ENCODE peak calls at places on chromosomes 6 and 20, in nine cellular contexts. S is A549, O is ovary, B is heart left ventricle, T is GM12878, E is IMR-90, P is right lobe of liver, Y is Peyer's patch, M is HCT116. J is an unnamed sample.

GRCh38 chr6:152380993-152381898 is 255.9 kb downstream of the SYNE1 start:
- DNase-seq in S (peak), O (peak), B (peak), T (no peak), E (peak), P (peak), Y (peak), M (peak), J (peak)

GRCh38 chr6:4370066-4370465 is 234.7 kb upstream of the ECI2 start:
- DNase-seq in S (peak), O (no peak), B (no peak), T (no peak), E (peak), P (no peak), Y (no peak), M (peak), J (no peak)

GRCh38 chr6:56541736-56542366 is 100.8 kb downstream of the DST start:
- DNase-seq in S (no peak), O (no peak), B (no peak), T (no peak), E (no peak), P (no peak), Y (no peak), M (no peak), J (no peak)

GRCh38 chr20:51022803-51023616 is at the start of gene KCNG1:
- DNase-seq in S (peak), O (no peak), B (peak), T (no peak), E (peak), P (peak), Y (peak), M (peak), J (no peak)

GRCh38 chr20:62482136-62482833 is 6.5 kb upstream of the GATA5 start:
- DNase-seq in S (no peak), O (no peak), B (no peak), T (no peak), E (no peak), P (no peak), Y (no peak), M (no peak), J (no peak)

GRCh38 chr20:59577809-59578601 is 26.3 kb upstream of the PHACTR3 start:
- DNase-seq in S (no peak), O (peak), B (no peak), T (no peak), E (no peak), P (no peak), Y (no peak), M (no peak), J (no peak)

GRCh38 chr20:35271904-35272303 is 6.0 kb downstream of the MMP24OS start:
- DNase-seq in S (no peak), O (no peak), B (no peak), T (no peak), E (peak), P (no peak), Y (no peak), M (no peak), J (no peak)

GRCh38 chr6:165456327-165456726 is 146.9 kb upstream of the C6orf118 start:
- DNase-seq in S (no peak), O (no peak), B (no peak), T (no peak), E (peak), P (no peak), Y (no peak), M (no peak), J (no peak)

GRCh38 chr6:36755435-36756348 is 58.1 kb downstream of the RAB44 start:
- DNase-seq in S (no peak), O (no peak), B (no peak), T (peak), E (peak), P (no peak), Y (no peak), M (no peak), J (no peak)

GRCh38 chr6:71383476-71383875 is 94.9 kb downstream of the OGFRL1 start:
- DNase-seq in S (no peak), O (no peak), B (no peak), T (no peak), E (no peak), P (no peak), Y (no peak), M (peak), J (no peak)

GRCh38 chr20:48187891-48188290 is 402.6 kb upstream of the SULF2 start:
- DNase-seq in S (no peak), O (no peak), B (no peak), T (no peak), E (peak), P (no peak), Y (no peak), M (no peak), J (no peak)

GRCh38 chr6:24078200-24078599 is 47.8 kb upstream of the NRSN1 start:
- DNase-seq in S (no peak), O (no peak), B (no peak), T (no peak), E (no peak), P (no peak), Y (no peak), M (no peak), J (no peak)

GRCh38 chr20:31547017-31547675 is 32.9 kb downstream of the HM13 start:
- DNase-seq in S (no peak), O (peak), B (peak), T (peak), E (peak), P (peak), Y (peak), M (peak), J (peak)

GRCh38 chr6:131916847-131917246 is 34.3 kb downstream of the CCN2 start:
- DNase-seq in S (no peak), O (no peak), B (no peak), T (no peak), E (no peak), P (no peak), Y (no peak), M (no peak), J (no peak)

GRCh38 chr6:140744648-140745320 is 1370.3 kb upstream of the CITED2 start:
- DNase-seq in S (no peak), O (no peak), B (no peak), T (no peak), E (peak), P (no peak), Y (no peak), M (no peak), J (no peak)

GRCh38 chr6:84618836-84619235 is 145.6 kb downstream of the TBX18 start:
- DNase-seq in S (no peak), O (no peak), B (no peak), T (no peak), E (peak), P (no peak), Y (no peak), M (no peak), J (no peak)

GRCh38 chr20:7332169-7332568 is 564.7 kb downstream of the BMP2 start:
- DNase-seq in S (no peak), O (no peak), B (no peak), T (no peak), E (no peak), P (no peak), Y (no peak), M (no peak), J (no peak)

GRCh38 chr20:49790077-49790798 is 22.4 kb upstream of the SLC9A8 start:
- DNase-seq in S (no peak), O (peak), B (peak), T (no peak), E (peak), P (no peak), Y (no peak), M (no peak), J (no peak)

GRCh38 chr20:46300281-46300680 is 8.0 kb downstream of the CDH22 start:
- DNase-seq in S (no peak), O (no peak), B (no peak), T (no peak), E (no peak), P (no peak), Y (no peak), M (no peak), J (no peak)

GRCh38 chr20:47232518-47232917 is 124.0 kb downstream of the ZMYND8 start:
- DNase-seq in S (no peak), O (no peak), B (no peak), T (no peak), E (no peak), P (no peak), Y (no peak), M (no peak), J (no peak)

GRCh38 chr6:168450921-168451320 is 9.9 kb downstream of the SMOC2 start:
- DNase-seq in S (no peak), O (no peak), B (no peak), T (no peak), E (no peak), P (no peak), Y (no peak), M (no peak), J (peak)

GRCh38 chr20:15967334-15967733 is 605.9 kb downstream of the KIF16B start:
- DNase-seq in S (no peak), O (no peak), B (no peak), T (no peak), E (no peak), P (no peak), Y (no peak), M (no peak), J (no peak)

GRCh38 chr6:75505426-75505825 is 11.8 kb upstream of the FILIP1 start:
- DNase-seq in S (no peak), O (no peak), B (no peak), T (no peak), E (no peak), P (no peak), Y (no peak), M (no peak), J (no peak)

GRCh38 chr6:159606786-159607185 is 86.3 kb downstream of the SOD2 start:
- DNase-seq in S (no peak), O (no peak), B (no peak), T (no peak), E (peak), P (no peak), Y (no peak), M (no peak), J (no peak)

GRCh38 chr6:26576929-26577719 is 19.6 kb upstream of the ABT1 start:
- DNase-seq in S (no peak), O (no peak), B (peak), T (no peak), E (peak), P (no peak), Y (peak), M (peak), J (no peak)

GRCh38 chr20:50655325-50655880 is 35.9 kb downstream of the RIPOR3 start:
- DNase-seq in S (no peak), O (peak), B (peak), T (no peak), E (peak), P (peak), Y (no peak), M (no peak), J (peak)

GRCh38 chr6:19368511-19368910 is 468.7 kb upstream of the ID4 start:
- DNase-seq in S (no peak), O (no peak), B (no peak), T (no peak), E (peak), P (no peak), Y (no peak), M (peak), J (no peak)

GRCh38 chr6:52595000-52595795 is 18.3 kb upstream of the TRAM2 start:
- DNase-seq in S (no peak), O (peak), B (peak), T (peak), E (peak), P (no peak), Y (no peak), M (no peak), J (peak)

GRCh38 chr6:137159912-137160311 is 13.5 kb downstream of the IL22RA2 start:
- DNase-seq in S (no peak), O (no peak), B (no peak), T (no peak), E (no peak), P (no peak), Y (no peak), M (no peak), J (no peak)

GRCh38 chr6:85641916-85642773 is 541 bp downstream of the SYNCRIP start:
- DNase-seq in S (no peak), O (peak), B (peak), T (no peak), E (peak), P (peak), Y (peak), M (no peak), J (peak)

GRCh38 chr20:16699287-16699686 is 30.5 kb upstream of the SNRPB2 start:
- DNase-seq in S (no peak), O (no peak), B (no peak), T (no peak), E (no peak), P (no peak), Y (no peak), M (no peak), J (no peak)

GRCh38 chr6:30556714-30556963 is 350 bp upstream of the GNL1 start:
- DNase-seq in S (no peak), O (no peak), B (peak), T (no peak), E (no peak), P (peak), Y (no peak), M (peak), J (no peak)

GRCh38 chr20:51525241-51526104 is 17.0 kb downstream of the NFATC2 start:
- DNase-seq in S (no peak), O (no peak), B (peak), T (no peak), E (no peak), P (no peak), Y (no peak), M (no peak), J (no peak)

GRCh38 chr6:155224031-155224451 is 39.8 kb upstream of the CLDN20 start:
- DNase-seq in S (no peak), O (no peak), B (no peak), T (peak), E (peak), P (no peak), Y (no peak), M (peak), J (no peak)

DNA sequence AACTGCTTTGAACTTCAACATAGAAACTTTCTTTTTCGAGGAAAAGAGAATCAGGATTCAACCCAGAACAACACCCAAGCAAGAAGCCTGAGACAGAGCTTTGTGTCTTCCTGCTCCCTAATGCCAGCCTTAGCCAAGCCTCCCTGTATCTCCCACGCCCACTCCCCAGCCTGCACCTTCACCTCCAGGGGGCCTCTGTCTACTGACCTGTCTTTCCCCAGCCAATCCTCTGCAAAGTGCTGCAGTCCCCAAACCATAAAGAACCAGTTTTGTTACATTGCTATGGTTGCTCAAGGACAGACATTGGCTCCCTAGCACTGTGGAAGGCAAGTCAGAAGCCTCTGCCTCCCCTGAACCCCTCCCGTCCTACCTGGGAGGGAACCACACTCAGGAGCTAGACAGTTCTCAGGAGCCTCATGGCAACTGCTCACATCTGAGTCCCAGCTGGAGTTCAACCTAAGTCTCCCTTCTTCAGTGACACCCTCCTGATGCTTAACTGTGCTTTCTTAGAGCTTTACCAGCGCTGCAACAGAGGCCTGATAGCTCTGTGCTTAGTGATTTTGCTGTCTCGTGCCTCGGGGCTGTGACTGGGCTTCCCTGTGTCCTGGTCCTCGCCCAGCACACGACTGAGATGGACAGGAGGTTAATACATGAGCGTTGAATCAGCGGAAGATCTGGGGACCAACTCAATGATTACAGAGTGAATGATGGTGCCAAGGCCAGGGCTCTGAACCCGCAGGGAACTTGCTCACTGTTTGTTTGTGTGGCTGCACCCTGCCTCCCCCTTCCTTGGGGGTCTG is 101.5 kb upstream of the DUSP22 start:
- DNase-seq in S (no peak), O (no peak), B (no peak), T (no peak), E (no peak), P (no peak), Y (no peak), M (no peak), J (no peak)
- TF ChIP-seq CTCF in S (no peak), O (no peak), B (no peak), T (peak), E (no peak), P (no peak), Y (no peak), M (no peak), J (no peak)

GRCh38 chr6:125947581-125947980 is 9.0 kb upstream of the HINT3 start:
- DNase-seq in S (no peak), O (no peak), B (no peak), T (no peak), E (peak), P (no peak), Y (no peak), M (no peak), J (no peak)
- H3K4me3 ChIP-seq in S (no peak), O (no peak), B (no peak), T (no peak), E (no peak), P (no peak), Y (no peak), M (no peak), J (no peak)

GRCh38 chr6:44223471-44224153 is at the start of gene SLC29A1:
- DNase-seq in S (peak), O (peak), B (peak), T (no peak), E (peak), P (peak), Y (peak), M (no peak), J (peak)
- TF ChIP-seq POLR2A in S (peak), O (peak), B (no peak), T (peak), E (no peak), P (peak), Y (no peak), M (peak), J (no peak)

DNA sequence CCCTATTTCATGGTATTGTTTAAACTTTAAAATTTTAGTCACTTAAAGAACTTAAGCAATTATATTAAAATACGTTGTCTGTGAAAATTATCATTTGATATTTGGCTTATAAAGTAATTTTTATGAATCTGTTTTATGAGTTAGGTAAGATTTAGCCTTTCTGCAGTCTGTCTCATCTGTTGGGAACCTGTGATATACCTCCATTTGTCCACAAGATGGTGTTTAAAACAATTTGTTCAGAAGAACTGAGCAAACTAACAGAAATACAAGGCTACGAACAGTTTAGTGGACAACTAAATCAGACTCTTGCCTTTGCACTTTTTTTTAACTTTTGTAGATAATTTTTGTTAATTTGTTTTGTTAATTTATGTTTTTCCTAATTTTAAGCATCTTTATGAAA is 92.4 kb downstream of the COL9A1 start:
- DNase-seq in S (peak), O (no peak), B (no peak), T (no peak), E (no peak), P (no peak), Y (no peak), M (no peak), J (no peak)
- TF ChIP-seq CTCF in S (peak), O (no peak), B (no peak), T (peak), E (no peak), P (peak), Y (no peak), M (peak), J (no peak)

GRCh38 chr6:106027760-106028159 is 58.4 kb upstream of the PRDM1 start:
- DNase-seq in S (no peak), O (no peak), B (no peak), T (no peak), E (peak), P (no peak), Y (no peak), M (no peak), J (no peak)

GRCh38 chr6:106026748-106027147 is 59.4 kb upstream of the PRDM1 start:
- DNase-seq in S (no peak), O (no peak), B (no peak), T (peak), E (peak), P (no peak), Y (no peak), M (no peak), J (no peak)

GRCh38 chr6:106025655-106026054 is 60.5 kb upstream of the PRDM1 start:
- DNase-seq in S (no peak), O (no peak), B (no peak), T (no peak), E (peak), P (no peak), Y (no peak), M (no peak), J (no peak)

GRCh38 chr6:106027316-106027715 is 58.8 kb upstream of the PRDM1 start:
- DNase-seq in S (no peak), O (no peak), B (no peak), T (no peak), E (no peak), P (no peak), Y (no peak), M (no peak), J (no peak)
- H3K4me3 ChIP-seq in S (no peak), O (no peak), B (no peak), T (no peak), E (no peak), P (no peak), Y (no peak), M (no peak), J (no peak)

DNA sequence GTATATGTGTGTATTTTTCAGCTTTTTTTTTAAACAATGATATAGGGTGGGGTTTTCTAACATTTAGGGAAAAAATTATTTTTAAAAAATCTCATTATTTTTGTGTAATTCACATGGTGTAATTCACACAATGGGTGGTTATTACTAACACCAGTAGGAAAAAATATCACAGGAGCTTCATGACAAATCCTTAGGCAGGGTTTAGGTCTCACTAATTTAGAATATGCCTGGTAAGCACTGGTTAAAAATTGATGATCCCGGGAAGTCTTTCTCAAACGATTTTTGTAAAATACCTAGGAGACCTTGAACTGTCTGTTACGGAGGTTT is 29.5 kb upstream of the ZNF217 start:
- DNase-seq in S (no peak), O (no peak), B (no peak), T (no peak), E (no peak), P (no peak), Y (no peak), M (no peak), J (no peak)
- TF ChIP-seq POLR2A in S (no peak), O (no peak), B (no peak), T (no peak), E (no peak), P (no peak), Y (no peak), M (no peak), J (no peak)

J was measured in lower leg skin.